ENCODE peak calls at places on chromosomes 3 and 15, in seven cellular contexts. L, C, B, I, R, D and P are unnamed samples.

GRCh38 chr15:40291088-40291574 is 8.3 kb upstream of the ANKRD63 start:
- DNase-seq in I (no peak), B (no peak), C (peak; percentile 66), D (no peak), L (peak; percentile 71), R (peak; percentile 66), P (no peak)

GRCh38 chr15:45183511-45183910 is 4.3 kb downstream of the SHF start:
- DNase-seq in I (no peak), C (no peak), L (no peak), R (no peak), D (peak; percentile 55), B (no peak), P (peak; percentile 58)

GRCh38 chr3:146125946-146126345 is 35.0 kb downstream of the PLOD2 start:
- DNase-seq in I (no peak), R (no peak), D (no peak), B (no peak), L (no peak), C (peak; percentile 80), P (no peak)

GRCh38 chr3:98612996-98613517 is 19.6 kb upstream of the CPOX start:
- DNase-seq in B (no peak), D (no peak), I (no peak), R (peak; percentile 13), C (no peak), L (no peak), P (no peak)

GRCh38 chr15:98413973-98414546 is 234.3 kb upstream of the IGF1R start:
- DNase-seq in D (no peak), L (no peak), C (no peak), R (peak; percentile 63), B (no peak), I (no peak), P (no peak)

GRCh38 chr15:43317566-43318184 is 12.7 kb downstream of the LCMT2 start:
- DNase-seq in I (no peak), L (no peak), R (no peak), B (no peak), D (no peak), C (peak; percentile 21), P (no peak)

GRCh38 chr3:52248165-52248541 is 2.6 kb downstream of the PPM1M start:
- DNase-seq in I (no peak), D (peak; percentile 62), C (no peak), L (no peak), B (no peak), R (no peak), P (no peak)

GRCh38 chr3:33209357-33209756 is 9.3 kb downstream of the SUSD5 start:
- DNase-seq in L (no peak), D (no peak), I (no peak), B (no peak), R (no peak), C (no peak), P (no peak)

GRCh38 chr3:175346573-175347356 is 487.6 kb downstream of the NAALADL2 start:
- DNase-seq in R (peak; percentile 60), D (no peak), B (peak; percentile 79), I (no peak), C (peak; percentile 64), L (no peak), P (peak; percentile 86)

GRCh38 chr3:17544632-17545031 is 197.8 kb downstream of the TBC1D5 start:
- DNase-seq in R (no peak), L (no peak), I (no peak), D (no peak), B (no peak), C (peak; percentile 2), P (no peak)

GRCh38 chr15:77654975-77655374 is 22.3 kb upstream of the LINGO1 start:
- DNase-seq in R (no peak), C (peak; percentile 15), D (no peak), I (no peak), L (peak; percentile 75), B (peak; percentile 58), P (no peak)

GRCh38 chr3:136141891-136142290 is 54.2 kb downstream of the MSL2 start:
- DNase-seq in D (no peak), B (no peak), I (no peak), L (no peak), R (no peak), C (no peak), P (no peak)

GRCh38 chr3:172279191-172279640 is 169.0 kb downstream of the GHSR start:
- DNase-seq in D (no peak), I (no peak), L (no peak), R (no peak), C (no peak), B (no peak), P (no peak)

GRCh38 chr15:89395996-89396395 is 61.4 kb upstream of the POLG start:
- DNase-seq in R (no peak), I (no peak), D (no peak), B (no peak), C (no peak), L (no peak), P (no peak)

GRCh38 chr15:60585743-60586708 is 107.1 kb upstream of the ICE2 start:
- DNase-seq in B (peak; percentile 76), L (peak; percentile 75), D (peak; percentile 81), C (peak; percentile 65), I (peak; percentile 57), R (peak; percentile 19), P (no peak)